ENCODE peak calls at places on chromosomes 1 and 21, in five cellular contexts. I, O, L, F and U are unnamed samples.
A peak's percentile ranks its signal among the peaks of the same experiment; 100 is the strongest.

GRCh38 chr1:40749817-40750216 is 33.8 kb upstream of the KCNQ4 start:
- DNase-seq in F (no peak), O (no peak), L (no peak), I (no peak), U (no peak)

GRCh38 chr1:196873385-196873784 is 14.5 kb upstream of the CFHR4 start:
- DNase-seq in F (no peak), I (no peak), O (no peak), L (no peak), U (no peak)

GRCh38 chr1:45490121-45490622 is 791 bp downstream of the TESK2 start:
- DNase-seq in I (no peak), L (peak; percentile 18), F (no peak), O (no peak), U (no peak)

GRCh38 chr1:152998476-152998875 is 3.1 kb upstream of the SPRR3 start:
- DNase-seq in I (no peak), O (no peak), L (no peak), F (no peak), U (no peak)

GRCh38 chr1:35851175-35851869 is 31.7 kb upstream of the AGO1 start:
- DNase-seq in I (peak; percentile 45), L (no peak), O (no peak), F (no peak), U (no peak)

GRCh38 chr1:5615076-5615475 is 377.1 kb downstream of the NPHP4 start:
- DNase-seq in I (no peak), F (no peak), L (no peak), O (no peak), U (no peak)

GRCh38 chr1:1274299-1274930 is 761 bp upstream of the UBE2J2 start:
- DNase-seq in L (no peak), F (no peak), O (no peak), I (no peak), U (no peak)

GRCh38 chr1:65372557-65372956 is 47.9 kb upstream of the LEPR start:
- DNase-seq in I (no peak), L (no peak), F (no peak), O (no peak), U (no peak)

GRCh38 chr1:116820362-116820761 is 66.1 kb downstream of the CD2 start:
- DNase-seq in O (no peak), I (peak; percentile 38), L (no peak), F (peak; percentile 47), U (peak; percentile 6)

GRCh38 chr1:4395158-4395557 is 259.3 kb upstream of the AJAP1 start:
- DNase-seq in O (no peak), F (no peak), L (no peak), I (no peak), U (no peak)

GRCh38 chr1:208781391-208782035 is 537.3 kb upstream of the PLXNA2 start:
- DNase-seq in F (no peak), I (no peak), O (no peak), L (no peak), U (no peak)

GRCh38 chr1:210132582-210132981 is 100.0 kb upstream of the SERTAD4 start:
- DNase-seq in F (no peak), L (no peak), O (no peak), I (no peak), U (no peak)

GRCh38 chr1:19613075-19613748 is 30.9 kb upstream of the NBL1 start:
- DNase-seq in O (no peak), I (no peak), L (no peak), F (no peak), U (no peak)

GRCh38 chr1:229640455-229640854 is 14.4 kb downstream of the URB2 start:
- DNase-seq in I (no peak), O (no peak), L (no peak), F (no peak), U (no peak)

GRCh38 chr1:179228783-179229213 is 679 bp downstream of the ABL2 start:
- DNase-seq in L (peak; percentile 32), O (peak; percentile 53), F (peak; percentile 55), I (peak; percentile 71), U (no peak)

GRCh38 chr1:248702714-248703113 is at the start of gene OR14I1:
- DNase-seq in F (no peak), L (no peak), O (no peak), I (no peak), U (no peak)

GRCh38 chr1:48025076-48025475 is 27.9 kb upstream of the TRABD2B start:
- DNase-seq in L (no peak), O (no peak), I (no peak), F (no peak), U (no peak)

GRCh38 chr1:89200668-89201488 is 2.1 kb upstream of the GBP4 start:
- DNase-seq in F (no peak), L (no peak), I (no peak), O (no peak), U (no peak)

GRCh38 chr1:240030236-240030635 is 61.4 kb upstream of the FMN2 start:
- DNase-seq in L (no peak), I (no peak), O (no peak), F (no peak), U (no peak)

DNA sequence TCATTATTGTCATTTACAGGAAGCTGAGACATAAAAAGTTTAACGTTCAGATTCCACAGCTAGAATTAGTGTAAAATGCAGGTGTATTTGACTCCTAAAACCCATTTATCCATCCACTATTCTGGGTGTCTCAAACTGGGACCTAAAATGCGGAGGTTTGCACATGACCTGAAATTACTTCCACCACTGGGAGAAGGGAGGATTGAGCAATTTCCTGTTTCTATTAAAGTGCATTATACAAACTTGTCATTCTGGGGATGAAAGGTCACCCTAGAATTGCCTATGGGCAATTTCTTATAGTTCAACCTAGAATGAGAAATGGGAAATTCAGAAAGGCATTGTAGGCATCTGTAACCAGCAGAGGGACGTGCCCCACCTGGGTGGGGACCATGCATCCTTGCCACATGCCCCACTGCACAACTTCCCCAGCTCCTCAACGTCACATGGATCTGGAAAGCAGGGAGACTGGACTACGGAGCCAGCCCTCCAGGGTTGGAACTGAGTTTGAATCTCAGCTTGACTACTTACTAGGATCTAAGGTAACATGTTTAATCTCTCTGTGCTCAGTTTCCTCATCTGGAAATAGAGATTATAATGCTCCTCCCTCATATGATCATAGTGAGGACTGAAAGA is 47.0 kb downstream of the MRPL39 start:
- DNase-seq in O (no peak), I (no peak), F (no peak), L (no peak), U (no peak)
- TF ChIP-seq POLR2A in O (no peak), I (no peak), F (no peak), L (no peak), U (no peak)

DNA sequence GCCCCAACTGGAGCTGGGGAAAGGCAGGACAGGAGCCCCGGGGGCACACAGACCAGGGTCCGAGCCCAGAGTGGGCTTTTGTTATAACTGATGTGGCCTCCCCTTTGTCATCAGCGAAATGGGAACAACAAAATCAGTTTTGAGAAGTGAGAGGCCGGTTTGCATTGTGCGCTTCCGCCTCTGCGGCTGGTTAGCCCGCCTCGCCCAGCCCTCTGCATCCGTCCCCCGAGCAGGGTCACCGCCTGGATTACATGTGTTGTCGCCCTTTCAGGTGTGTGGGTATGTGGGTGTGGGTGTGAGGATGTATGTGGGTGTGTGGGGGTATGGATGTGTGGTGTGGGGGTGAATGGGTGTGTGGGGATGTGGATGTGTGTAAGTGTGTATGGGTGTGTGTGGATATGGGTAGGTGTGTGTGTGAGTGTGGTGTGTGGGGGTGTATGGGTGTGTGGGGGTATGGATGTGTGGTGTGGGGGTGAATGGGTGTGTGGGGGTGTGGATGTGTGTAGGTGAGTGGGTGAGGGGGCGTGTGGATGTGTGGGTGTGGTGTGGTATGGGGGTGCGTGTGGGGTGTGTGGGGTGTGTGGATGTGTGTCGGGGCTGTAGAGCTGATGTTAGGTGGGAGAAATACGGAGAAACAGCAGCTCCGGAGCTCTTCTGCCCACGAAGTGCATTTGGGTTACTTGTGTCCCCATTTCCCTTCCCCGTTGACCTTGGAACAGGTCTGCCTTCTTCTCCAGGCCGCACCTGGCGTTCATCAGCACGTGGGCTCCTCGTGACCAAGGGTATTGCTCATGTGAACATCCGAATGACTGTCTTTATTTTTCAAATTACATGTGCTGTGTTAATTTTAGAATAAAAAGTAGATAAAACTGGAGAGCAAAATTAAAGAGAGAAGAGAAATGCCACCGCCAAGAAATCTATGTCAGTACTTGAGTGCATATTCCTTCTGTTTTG is 67.6 kb downstream of the FHAD1 start:
- DNase-seq in L (no peak), F (no peak), I (no peak), O (no peak), U (no peak)
- TF ChIP-seq POLR2A in L (no peak), F (no peak), I (no peak), O (no peak), U (no peak)

DNA sequence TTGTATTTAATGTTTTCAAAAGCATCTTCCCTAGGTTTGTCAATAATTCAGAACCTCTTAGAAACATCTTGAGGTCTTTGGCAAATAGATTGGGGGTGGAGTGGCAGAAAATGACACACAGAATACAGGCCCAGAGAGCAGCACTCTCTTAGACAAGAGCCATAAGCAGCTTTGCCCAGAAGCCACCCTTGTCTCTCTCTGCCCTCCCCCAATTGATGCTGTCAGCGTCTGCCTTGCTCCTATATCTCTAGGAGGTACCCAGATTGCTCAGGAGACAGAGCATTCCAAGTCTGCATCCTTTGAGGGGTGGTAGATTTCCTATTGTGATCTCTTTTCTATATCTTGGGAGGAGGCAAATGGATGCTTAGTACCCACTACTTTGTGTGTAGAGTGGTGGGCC is 1.7 kb downstream of the RGL1 start:
- DNase-seq in I (no peak), L (no peak), O (no peak), F (no peak), U (no peak)
- TF ChIP-seq POLR2A in I (no peak), L (no peak), O (no peak), F (no peak), U (no peak)

GRCh38 chr21:38269567-38269917 is 12.8 kb downstream of the KCNJ15 start:
- DNase-seq in O (no peak), I (no peak), F (no peak), L (no peak), U (no peak)
- TF ChIP-seq POLR2A in O (no peak), I (no peak), F (no peak), L (no peak), U (no peak)

DNA sequence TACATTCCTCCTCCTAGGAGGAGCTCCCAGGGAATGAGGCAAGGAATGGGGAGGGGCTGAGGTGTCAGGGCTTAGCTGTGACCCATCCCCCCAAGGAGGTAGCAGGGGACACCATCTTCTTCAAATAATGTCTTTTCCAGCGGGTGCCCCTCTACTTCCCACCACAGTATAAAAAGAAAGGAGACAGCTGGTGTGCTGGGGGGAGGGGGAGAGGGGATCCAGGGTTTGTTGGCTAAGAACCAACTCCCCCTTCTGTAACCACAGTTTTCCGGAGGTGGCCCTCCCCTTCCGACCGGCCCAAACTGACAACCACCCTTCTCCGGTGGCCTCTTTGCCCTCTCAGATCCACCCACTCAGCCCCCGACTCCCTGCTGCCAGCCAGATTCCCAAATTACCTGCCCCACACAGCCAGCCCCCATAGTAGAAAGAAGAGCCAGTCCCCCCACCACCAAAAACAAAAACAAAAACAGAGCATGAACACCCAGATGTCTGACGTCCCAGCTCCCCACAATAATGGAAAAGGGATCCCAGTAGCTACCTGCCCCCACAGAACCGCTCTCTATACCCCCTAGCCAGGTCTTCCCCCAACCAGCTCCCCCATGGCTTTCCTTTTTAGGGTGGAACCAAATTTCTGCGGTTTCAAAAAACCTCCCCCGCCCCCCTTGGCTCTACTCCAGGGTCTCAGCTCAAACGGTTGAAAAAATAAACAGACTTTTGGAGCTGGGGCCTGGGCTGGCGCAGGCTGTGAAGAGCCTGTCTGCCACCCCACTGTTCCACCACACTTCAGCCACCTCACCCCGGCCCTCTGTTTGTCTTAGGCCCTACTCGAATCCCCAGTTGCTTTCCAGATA is 2.1 kb downstream of the ARHGEF2 start:
- DNase-seq in F (peak; percentile 88), L (peak; percentile 74), I (peak; percentile 70), O (no peak), U (peak; percentile 59)
- TF ChIP-seq POLR2A in F (no peak), L (no peak), I (no peak), O (no peak), U (no peak)

GRCh38 chr1:212284744-212285684 is at the start of gene PPP2R5A:
- DNase-seq in O (peak; percentile 98), F (peak; percentile 99), L (peak; percentile 96), I (peak; percentile 99), U (peak; percentile 93)
- TF ChIP-seq POLR2A in O (peak; percentile 83), F (peak; percentile 84), L (peak; percentile 94), I (peak; percentile 30), U (peak; percentile 86)